ENCODE peak calls at places on chromosomes 4 and X, in five cellular contexts. V, B, L, T and S are unnamed samples.

GRCh38 chr4:176238819-176239218 is 30.2 kb downstream of the ASB5 start:
- DNase-seq in V (no peak), B (no peak), L (no peak), T (no peak), S (no peak)

GRCh38 chrX:9535101-9535500 is 70.2 kb downstream of the TBL1X start:
- DNase-seq in V (no peak), B (no peak), L (no peak), T (no peak), S (no peak)

GRCh38 chrX:1521459-1521956 is 15.5 kb downstream of the P2RY8 start:
- DNase-seq in V (no peak), B (no peak), L (no peak), T (peak), S (no peak)

GRCh38 chr4:168666531-168666930 is 169.7 kb downstream of the PALLD start:
- DNase-seq in V (no peak), B (no peak), L (no peak), T (no peak), S (no peak)

GRCh38 chr4:41132055-41132683 is 82.2 kb downstream of the APBB2 start:
- DNase-seq in V (no peak), B (peak), L (no peak), T (no peak), S (no peak)

GRCh38 chrX:107753186-107753585 is 22.4 kb downstream of the TSC22D3 start:
- DNase-seq in V (no peak), B (no peak), L (no peak), T (no peak), S (no peak)

GRCh38 chr4:138310498-138310897 is 68.3 kb upstream of the SLC7A11 start:
- DNase-seq in V (no peak), B (no peak), L (no peak), T (no peak), S (no peak)

GRCh38 chrX:136386821-136387220 is 86.1 kb downstream of the ADGRG4 start:
- DNase-seq in V (no peak), B (no peak), L (no peak), T (no peak), S (no peak)

GRCh38 chrX:39752820-39753219 is 344.9 kb downstream of the BCOR start:
- DNase-seq in V (no peak), B (peak), L (no peak), T (no peak), S (peak)

GRCh38 chr4:12244949-12245348 is 816.3 kb upstream of the HS3ST1 start:
- DNase-seq in V (no peak), B (no peak), L (no peak), T (no peak), S (no peak)

GRCh38 chr4:177041356-177041755 is 248.6 kb upstream of the VEGFC start:
- DNase-seq in V (no peak), B (no peak), L (no peak), T (no peak), S (no peak)

GRCh38 chr4:139207873-139208403 is 30.9 kb upstream of the ELF2 start:
- DNase-seq in V (no peak), B (no peak), L (no peak), T (peak), S (no peak)

GRCh38 chr4:6560416-6561172 is 14.4 kb upstream of the MAN2B2 start:
- DNase-seq in V (no peak), B (no peak), L (no peak), T (no peak), S (no peak)

GRCh38 chrX:12360991-12361598 is 222.8 kb downstream of the FRMPD4 start:
- DNase-seq in V (no peak), B (no peak), L (no peak), T (no peak), S (no peak)

GRCh38 chr4:154004859-154005520 is 216.1 kb upstream of the SFRP2 start:
- DNase-seq in V (no peak), B (no peak), L (peak), T (peak), S (no peak)

GRCh38 chr4:120948382-120948781 is 25.9 kb upstream of the PRDM5 start:
- DNase-seq in V (no peak), B (no peak), L (no peak), T (no peak), S (no peak)

GRCh38 chrX:20265726-20266681 is 705 bp downstream of the RPS6KA3 start:
- DNase-seq in V (peak), B (no peak), L (no peak), T (peak), S (no peak)

GRCh38 chr4:38078590-38079381 is 118.6 kb downstream of the PTTG2 start:
- DNase-seq in V (no peak), B (no peak), L (no peak), T (no peak), S (no peak)

GRCh38 chr4:53431052-53431451 is 53.6 kb downstream of the FIP1L1 start:
- DNase-seq in V (no peak), B (no peak), L (no peak), T (no peak), S (peak)

GRCh38 chr4:24973471-24974251 is 57.1 kb downstream of the LGI2 start:
- DNase-seq in V (no peak), B (peak), L (peak), T (no peak), S (no peak)

GRCh38 chr4:74874785-74875367 is 58.0 kb upstream of the PARM1 start:
- DNase-seq in V (peak), B (peak), L (peak), T (no peak), S (peak)

GRCh38 chr4:147772459-147772969 is 40.6 kb downstream of the ARHGAP10 start:
- DNase-seq in V (peak), B (no peak), L (no peak), T (no peak), S (no peak)

GRCh38 chr4:176791591-176792347 is 953 bp downstream of the VEGFC start:
- DNase-seq in V (peak), B (peak), L (no peak), T (peak), S (no peak)

GRCh38 chr4:101818362-101818761 is 27.8 kb downstream of the BANK1 start:
- DNase-seq in V (no peak), B (no peak), L (no peak), T (no peak), S (no peak)

GRCh38 chr4:156778093-156778492 is 193.5 kb downstream of the PDGFC start:
- DNase-seq in V (no peak), B (no peak), L (no peak), T (no peak), S (no peak)

GRCh38 chrX:121322159-121322558 is 274.7 kb downstream of the GLUD2 start:
- DNase-seq in V (no peak), B (no peak), L (no peak), T (no peak), S (peak)

GRCh38 chr4:157075811-157076577 is at the start of gene GLRB:
- DNase-seq in V (peak), B (no peak), L (no peak), T (peak), S (no peak)

GRCh38 chr4:40261246-40262078 is 64.6 kb downstream of the RHOH start:
- DNase-seq in V (no peak), B (no peak), L (no peak), T (no peak), S (no peak)

GRCh38 chr4:15295421-15296162 is 132.2 kb upstream of the C1QTNF7 start:
- DNase-seq in V (no peak), B (no peak), L (no peak), T (no peak), S (no peak)

GRCh38 chrX:2370436-2370835 is 130.3 kb downstream of the DHRSX start:
- DNase-seq in V (no peak), B (no peak), L (no peak), T (no peak), S (no peak)

GRCh38 chrX:629230-630006 is 1.2 kb upstream of the SHOX start:
- DNase-seq in V (no peak), B (no peak), L (no peak), T (no peak), S (no peak)

GRCh38 chrX:48848847-48849246 is 13.4 kb upstream of the PCSK1N start:
- DNase-seq in V (no peak), B (no peak), L (no peak), T (no peak), S (peak)

GRCh38 chr4:101039367-101039766 is 308.0 kb downstream of the PPP3CA start:
- DNase-seq in V (no peak), B (no peak), L (no peak), T (no peak), S (no peak)

GRCh38 chr4:6892190-6892908 is 17.3 kb upstream of the TBC1D14 start:
- DNase-seq in V (peak), B (peak), L (no peak), T (no peak), S (peak)

GRCh38 chr4:1881709-1882108 is 10.5 kb downstream of the NSD2 start:
- DNase-seq in V (no peak), B (no peak), L (no peak), T (no peak), S (no peak)

GRCh38 chr4:146271466-146271865 is 57.1 kb downstream of the REELD1 start:
- DNase-seq in V (no peak), B (no peak), L (no peak), T (no peak), S (no peak)

GRCh38 chrX:9465380-9466114 is 689 bp downstream of the TBL1X start:
- DNase-seq in V (no peak), B (peak), L (no peak), T (no peak), S (no peak)

GRCh38 chr4:73156394-73156793 is 86.9 kb upstream of the COX18 start:
- DNase-seq in V (no peak), B (no peak), L (no peak), T (no peak), S (no peak)

GRCh38 chrX:119606508-119607389 is 525 bp upstream of the NKRF start:
- DNase-seq in V (no peak), B (no peak), L (peak), T (no peak), S (no peak)

GRCh38 chr4:163810757-163811156 is 316.3 kb downstream of the TMA16 start:
- DNase-seq in V (no peak), B (no peak), L (no peak), T (no peak), S (no peak)

DNA sequence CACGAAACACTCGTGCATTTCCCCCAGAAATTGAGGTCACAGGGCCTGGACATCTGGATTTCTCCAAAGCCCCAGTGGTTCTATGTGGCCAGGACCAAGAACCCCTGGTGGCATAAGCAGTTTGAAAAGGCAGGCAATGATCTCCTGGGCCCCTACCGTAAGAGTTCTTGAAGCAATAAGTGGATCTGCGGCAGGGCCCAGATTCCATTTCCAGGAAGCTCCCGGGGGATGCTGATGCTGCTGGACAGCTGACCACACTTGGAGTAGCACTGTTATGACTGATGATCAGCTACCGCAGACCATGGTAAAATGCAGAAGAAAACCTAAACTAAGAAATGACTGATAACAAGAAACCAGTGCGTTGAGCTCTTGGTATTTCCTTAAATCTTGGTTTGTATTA is 27.8 kb downstream of the SMS start:
- DNase-seq in V (no peak), B (no peak), L (no peak), T (no peak), S (no peak)
- H3K4me3 ChIP-seq in V (no peak), B (no peak), L (no peak), T (no peak), S (no peak)

GRCh38 chrX:15952212-15952611 is 97.6 kb upstream of the AP1S2 start:
- DNase-seq in V (no peak), B (no peak), L (no peak), T (no peak), S (no peak)

GRCh38 chrX:15943393-15943792 is 88.8 kb upstream of the AP1S2 start:
- DNase-seq in V (no peak), B (no peak), L (no peak), T (no peak), S (no peak)

GRCh38 chrX:15946783-15947550 is 92.4 kb upstream of the AP1S2 start:
- DNase-seq in V (no peak), B (no peak), L (peak), T (no peak), S (no peak)

GRCh38 chrX:15947648-15948317 is 93.2 kb upstream of the AP1S2 start:
- DNase-seq in V (no peak), B (no peak), L (no peak), T (no peak), S (no peak)

GRCh38 chrX:15948318-15948660 is 93.7 kb upstream of the AP1S2 start:
- DNase-seq in V (no peak), B (no peak), L (no peak), T (no peak), S (no peak)
- H3K4me3 ChIP-seq in V (no peak), B (no peak), L (no peak), T (no peak), S (no peak)

GRCh38 chr4:5050520-5050955 is 742 bp upstream of the STK32B start:
- DNase-seq in V (peak), B (peak), L (no peak), T (peak), S (no peak)
- H3K4me3 ChIP-seq in V (peak), B (peak), L (peak), T (peak), S (peak)

GRCh38 chr4:54767376-54767775 is 109.6 kb downstream of the KIT start:
- DNase-seq in V (no peak), B (no peak), L (no peak), T (no peak), S (no peak)
- H3K4me3 ChIP-seq in V (no peak), B (no peak), L (no peak), T (no peak), S (no peak)

GRCh38 chr4:103019319-103020124 is at the start of gene SLC9B1:
- DNase-seq in V (peak), B (peak), L (peak), T (peak), S (peak)

GRCh38 chr4:103021120-103021519 is 1.6 kb upstream of the SLC9B1 start:
- DNase-seq in V (no peak), B (no peak), L (no peak), T (no peak), S (no peak)

DNA sequence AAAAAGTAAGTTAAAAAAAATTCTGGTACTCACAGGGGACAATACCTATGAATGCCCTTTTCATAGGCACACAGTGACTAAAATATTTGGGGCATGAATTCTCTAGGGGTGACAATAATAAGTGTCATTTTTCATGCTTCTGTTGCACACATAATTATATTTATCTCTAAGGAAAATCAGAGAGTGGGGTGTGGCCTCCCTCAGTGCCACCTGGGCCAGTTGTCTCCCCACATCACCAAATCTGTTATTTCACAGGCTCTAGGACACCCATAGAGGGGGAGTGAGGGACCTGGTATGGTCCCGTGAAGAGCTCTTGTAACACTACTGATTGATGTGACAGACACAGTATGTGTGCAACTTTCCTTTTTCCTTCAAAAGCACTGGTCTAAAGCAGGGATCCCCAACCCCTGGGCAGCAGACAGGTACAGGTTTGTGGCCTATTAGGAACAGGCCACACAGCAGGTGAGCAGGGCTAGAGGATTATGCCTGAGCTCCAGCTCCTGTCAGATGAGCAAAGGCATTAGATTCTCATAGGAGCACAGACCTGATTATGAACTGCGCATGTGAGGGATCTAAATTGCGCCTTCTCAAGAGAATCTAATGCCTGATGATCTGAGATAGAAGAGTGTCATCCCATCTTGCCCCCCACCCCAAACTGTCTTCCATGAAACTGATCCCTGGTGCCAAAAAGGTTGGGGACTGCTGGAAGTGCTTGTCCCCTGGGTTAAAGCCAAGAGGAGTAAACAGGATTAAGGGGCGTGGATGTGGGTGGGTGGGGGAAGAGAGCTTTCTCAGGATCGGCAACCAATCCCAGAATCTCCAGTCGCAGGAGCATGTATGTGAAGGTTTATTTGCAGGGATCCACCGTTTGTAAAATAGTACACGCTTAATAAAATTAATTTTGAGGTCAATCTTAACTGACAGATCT is 850 bp downstream of the SLC9B1 start:
- DNase-seq in V (peak), B (no peak), L (no peak), T (peak), S (peak)
- H3K4me3 ChIP-seq in V (peak), B (peak), L (peak), T (peak), S (peak)

GRCh38 chr4:151012376-151012775 is 2.7 kb downstream of the LRBA start:
- DNase-seq in V (no peak), B (no peak), L (no peak), T (no peak), S (no peak)
- H3K4me3 ChIP-seq in V (no peak), B (no peak), L (no peak), T (peak), S (no peak)

GRCh38 chrX:145190801-145191389 is 56.4 kb upstream of the SPANXN1 start:
- DNase-seq in V (no peak), B (no peak), L (no peak), T (no peak), S (peak)
- H3K4me3 ChIP-seq in V (no peak), B (no peak), L (no peak), T (no peak), S (no peak)

DNA sequence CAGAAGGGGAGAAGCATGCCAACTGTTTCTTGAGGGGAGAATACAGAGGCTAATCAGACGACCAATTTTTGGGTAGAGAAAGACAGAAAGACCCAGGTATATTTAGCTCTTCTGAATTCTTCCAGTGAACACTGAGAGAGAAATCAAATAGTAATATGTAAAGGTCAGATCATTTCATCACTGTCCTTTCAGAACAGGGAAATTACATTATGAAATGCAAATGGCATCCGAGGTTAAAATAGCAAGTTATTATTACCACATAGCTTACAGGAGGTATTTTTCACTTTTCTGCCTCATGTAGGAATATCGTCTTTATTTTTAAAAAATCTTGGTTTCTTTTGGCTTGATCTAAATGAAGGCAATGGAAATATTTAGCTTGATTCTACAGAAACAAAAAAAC is 18.0 kb downstream of the GABRB1 start:
- DNase-seq in V (no peak), B (no peak), L (no peak), T (no peak), S (no peak)
- H3K4me3 ChIP-seq in V (no peak), B (no peak), L (no peak), T (no peak), S (no peak)

DNA sequence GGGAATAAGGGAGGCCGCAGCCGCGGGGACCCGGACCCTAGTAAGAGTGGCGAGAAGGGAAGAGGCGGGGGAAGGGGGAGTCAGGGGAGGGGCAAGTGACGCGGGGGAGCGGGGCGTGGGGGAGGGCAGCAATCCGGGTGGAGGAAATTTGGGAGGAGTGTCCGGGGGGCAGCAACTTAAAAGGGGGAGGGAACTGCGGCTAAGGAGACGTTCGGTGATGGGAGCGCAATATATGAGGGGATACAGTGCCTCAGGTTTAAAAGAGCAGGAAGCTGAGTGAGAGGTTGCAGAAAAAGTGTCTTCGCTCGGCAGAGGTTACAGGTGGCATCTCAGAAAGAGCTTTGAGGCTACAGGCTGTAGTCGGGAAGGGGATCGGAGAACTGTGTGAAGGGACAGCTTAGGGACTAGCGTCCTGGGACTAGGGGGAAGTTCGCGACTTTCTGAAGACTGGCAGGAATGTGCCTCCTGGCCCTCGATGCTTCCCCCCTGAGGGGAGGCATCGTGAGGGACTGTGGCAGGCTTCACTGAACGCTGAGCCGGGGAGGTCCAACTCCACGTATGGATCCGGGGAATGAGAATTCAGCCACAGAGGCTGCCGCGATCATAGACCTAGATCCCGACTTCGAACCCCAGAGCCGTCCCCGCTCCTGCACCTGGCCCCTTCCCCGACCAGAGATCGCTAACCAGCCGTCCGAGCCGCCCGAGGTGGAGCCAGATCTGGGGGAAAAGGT is 485 bp downstream of the FOXO4 start:
- DNase-seq in V (no peak), B (no peak), L (no peak), T (no peak), S (peak)
- H3K4me3 ChIP-seq in V (peak), B (peak), L (peak), T (peak), S (peak)

DNA sequence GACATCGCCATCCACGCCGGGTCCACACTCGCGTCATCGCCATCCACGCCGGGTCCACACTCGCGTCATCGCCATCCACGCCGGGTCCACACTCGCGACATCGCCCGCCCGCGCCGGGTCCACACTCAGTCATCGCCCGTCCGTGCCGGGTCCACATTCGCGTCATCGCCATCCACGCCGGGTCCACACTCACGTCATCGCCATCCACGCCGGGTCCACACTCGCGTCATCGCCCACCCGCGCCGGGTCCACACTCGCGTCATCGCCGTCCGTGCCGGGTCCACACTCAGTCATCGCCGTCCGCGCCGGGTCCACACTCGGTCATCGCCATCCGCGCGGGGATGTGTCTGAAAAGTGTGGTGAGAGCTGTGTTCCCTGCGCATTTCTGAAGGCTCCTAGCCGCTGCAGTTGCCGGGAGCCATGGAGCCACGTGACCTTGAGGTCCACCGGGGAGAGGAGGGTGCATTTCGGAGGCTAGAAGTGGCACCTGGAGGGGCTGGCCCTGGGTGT is 17.3 kb downstream of the PCGF3 start:
- DNase-seq in V (no peak), B (no peak), L (no peak), T (no peak), S (no peak)
- H3K4me3 ChIP-seq in V (no peak), B (no peak), L (no peak), T (no peak), S (no peak)